ENCODE peak calls at places on chromosome 11, in six cellular contexts. One of them, this sample, is unnamed.

GRCh38 chr11:36358436-36358835 is 62.3 kb downstream of the PRR5L start:
- DNase-seq in H1: no peak
- DNase-seq in IMR-90: no peak
- DNase-seq in mesenchymal stem cell: no peak
- DNase-seq in H9: no peak
- DNase-seq in mesendoderm: no peak
- DNase-seq in this sample: no peak

GRCh38 chr11:11866203-11866602 is 24.4 kb downstream of the USP47 start:
- DNase-seq in mesendoderm: peak; percentile 66
- DNase-seq in H9: no peak
- DNase-seq in mesenchymal stem cell: no peak
- DNase-seq in H1: no peak
- DNase-seq in IMR-90: no peak
- DNase-seq in this sample: no peak

GRCh38 chr11:7020183-7020917 is at the start of the genes NLRP14 and ZNF214:
- DNase-seq in mesendoderm: peak; percentile 98
- DNase-seq in H1: peak; percentile 80
- DNase-seq in H9: peak; percentile 98
- DNase-seq in IMR-90: peak; percentile 89
- DNase-seq in mesenchymal stem cell: peak; percentile 94
- DNase-seq in this sample: peak; percentile 95

GRCh38 chr11:133810179-133810550 is 35.1 kb downstream of the SPATA19 start:
- DNase-seq in H9: no peak
- DNase-seq in H1: no peak
- DNase-seq in mesenchymal stem cell: no peak
- DNase-seq in IMR-90: no peak
- DNase-seq in mesendoderm: no peak
- DNase-seq in this sample: no peak

GRCh38 chr11:3162410-3163240 is 2.5 kb downstream of the OSBPL5 start:
- DNase-seq in mesenchymal stem cell: no peak
- DNase-seq in H1: no peak
- DNase-seq in H9: no peak
- DNase-seq in mesendoderm: no peak
- DNase-seq in IMR-90: no peak
- DNase-seq in this sample: no peak

GRCh38 chr11:124778281-124778680 is 16.2 kb upstream of the ESAM start:
- DNase-seq in H9: no peak
- DNase-seq in mesendoderm: peak; percentile 43
- DNase-seq in mesenchymal stem cell: no peak
- DNase-seq in H1: no peak
- DNase-seq in IMR-90: no peak
- DNase-seq in this sample: no peak

GRCh38 chr11:9053631-9054030 is 37.8 kb downstream of the SCUBE2 start:
- DNase-seq in mesendoderm: no peak
- DNase-seq in IMR-90: peak; percentile 73
- DNase-seq in H1: no peak
- DNase-seq in mesenchymal stem cell: peak; percentile 60
- DNase-seq in H9: no peak
- DNase-seq in this sample: no peak

GRCh38 chr11:2794419-2794795 is 91.2 kb downstream of the CDKN1C start:
- DNase-seq in H9: peak; percentile 14
- DNase-seq in IMR-90: no peak
- DNase-seq in H1: no peak
- DNase-seq in mesenchymal stem cell: no peak
- DNase-seq in mesendoderm: no peak
- DNase-seq in this sample: no peak

GRCh38 chr11:68843052-68843561 is 1.4 kb upstream of the CPT1A start:
- DNase-seq in H1: no peak
- DNase-seq in mesenchymal stem cell: peak; percentile 74
- DNase-seq in IMR-90: peak; percentile 29
- DNase-seq in mesendoderm: no peak
- DNase-seq in H9: no peak
- DNase-seq in this sample: no peak

GRCh38 chr11:32830796-32831195 is 1.1 kb downstream of the PRRG4 start:
- DNase-seq in H9: no peak
- DNase-seq in mesenchymal stem cell: no peak
- DNase-seq in mesendoderm: no peak
- DNase-seq in IMR-90: no peak
- DNase-seq in H1: no peak
- DNase-seq in this sample: no peak

GRCh38 chr11:66421492-66422205 is 814 bp downstream of the NPAS4 start:
- DNase-seq in H9: peak; percentile 93
- DNase-seq in H1: peak; percentile 85
- DNase-seq in mesenchymal stem cell: peak; percentile 86
- DNase-seq in IMR-90: peak; percentile 87
- DNase-seq in mesendoderm: peak; percentile 93
- DNase-seq in this sample: peak; percentile 95

DNA sequence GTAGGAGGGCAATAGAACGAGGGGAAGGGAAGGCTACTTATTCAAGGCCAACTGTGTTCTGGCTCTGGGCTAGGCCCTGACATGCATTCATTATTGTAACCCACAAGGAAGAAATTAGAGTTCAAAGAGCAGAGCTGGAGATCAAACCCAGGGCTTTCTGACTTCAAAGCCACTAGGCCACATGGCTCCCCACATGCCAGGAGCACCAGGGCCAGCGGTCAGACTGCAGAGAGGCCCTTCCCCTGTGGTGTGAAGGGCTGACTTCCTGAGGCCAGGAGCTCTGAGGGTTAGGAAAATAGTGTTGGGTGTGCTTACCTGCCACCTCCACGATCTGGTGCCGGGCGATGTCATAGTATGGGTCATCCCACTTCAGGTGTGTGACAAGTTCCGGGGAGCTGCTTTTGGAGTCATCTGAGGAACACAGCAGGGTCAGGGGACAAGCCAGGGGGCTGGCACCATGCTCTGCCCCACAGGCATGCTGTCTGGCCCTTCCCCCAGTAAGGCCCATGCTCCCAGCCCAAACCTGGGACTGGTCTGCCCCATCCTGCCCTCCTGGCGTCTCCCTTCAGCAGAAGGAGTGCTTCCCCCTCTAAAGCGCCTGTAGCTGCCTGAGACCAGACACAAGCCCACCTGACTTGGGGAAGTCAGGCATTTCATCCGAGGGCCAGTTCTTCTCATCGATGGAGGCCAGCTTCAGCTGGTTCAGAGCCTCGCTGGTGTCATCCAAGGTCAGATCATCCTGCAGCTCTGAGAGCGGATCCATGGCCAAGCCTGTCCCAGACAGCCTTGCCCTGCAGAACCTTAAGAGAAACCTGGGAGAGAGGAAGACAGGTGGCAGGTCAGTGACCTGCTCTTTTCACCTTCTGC is 4.8 kb downstream of the ARHGAP1 start:
- DNase-seq in IMR-90: no peak
- DNase-seq in H9: no peak
- DNase-seq in H1: no peak
- DNase-seq in mesenchymal stem cell: no peak
- DNase-seq in mesendoderm: no peak
- DNase-seq in this sample: no peak
- H2BK15ac ChIP-seq in IMR-90: no peak overlapping the region
- H2BK15ac ChIP-seq in H9: no peak overlapping the region
- H2BK15ac ChIP-seq in H1: no peak overlapping the region
- H2BK15ac ChIP-seq in mesenchymal stem cell: no peak overlapping the region
- H2BK15ac ChIP-seq in mesendoderm: no peak overlapping the region
- H2BK15ac ChIP-seq in this sample: no peak overlapping the region

DNA sequence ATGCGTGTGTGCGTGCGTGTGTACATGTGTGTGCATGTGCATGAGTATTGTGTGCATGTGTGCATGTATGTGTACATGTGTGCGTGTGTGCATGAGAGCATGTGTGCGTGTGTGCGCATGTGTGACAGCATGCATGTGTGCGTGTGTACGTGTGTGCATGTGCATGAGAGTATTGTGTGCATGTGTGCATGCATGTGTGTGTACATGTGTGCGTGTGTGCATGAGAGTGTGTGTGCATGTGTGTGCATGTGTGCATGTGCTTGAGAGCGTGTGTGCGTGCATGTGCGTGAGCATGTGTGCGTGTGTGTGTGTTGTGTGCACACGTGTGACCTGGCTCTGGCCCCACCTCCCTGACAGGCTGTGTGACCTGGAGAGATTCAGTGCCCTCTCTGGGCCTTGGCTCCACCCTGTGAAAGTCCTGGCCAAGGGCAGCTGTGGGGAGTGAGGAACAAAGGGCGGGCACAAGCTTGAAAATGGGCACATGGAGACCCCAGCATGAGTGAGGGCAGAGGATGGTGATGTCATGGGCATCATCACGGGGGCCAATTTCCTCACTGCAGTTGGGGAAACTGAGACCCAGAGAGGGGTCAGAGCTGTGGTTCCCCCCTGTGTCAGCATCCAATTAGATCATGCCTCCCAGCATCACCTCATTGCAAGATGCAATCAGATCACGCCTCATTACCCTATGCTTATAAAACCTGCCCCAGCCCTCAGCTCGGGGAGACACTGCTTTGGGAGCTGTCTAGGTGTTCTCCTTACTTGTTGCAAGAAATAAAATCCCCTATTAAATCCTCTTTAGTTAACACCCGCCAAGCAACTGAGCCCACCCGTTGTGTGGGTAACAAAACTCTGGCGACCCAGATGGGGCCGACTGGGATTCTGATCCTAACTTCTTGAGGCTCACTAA is 643 bp downstream of the ACY3 start:
- DNase-seq in mesendoderm: no peak
- DNase-seq in IMR-90: no peak
- DNase-seq in H1: no peak
- DNase-seq in H9: no peak
- DNase-seq in mesenchymal stem cell: no peak
- DNase-seq in this sample: no peak
- H3K23ac ChIP-seq in mesendoderm: no peak overlapping the region
- H3K23ac ChIP-seq in IMR-90: no peak overlapping the region
- H3K23ac ChIP-seq in H1: no peak overlapping the region
- H3K23ac ChIP-seq in H9: no peak overlapping the region
- H3K23ac ChIP-seq in mesenchymal stem cell: no peak overlapping the region
- H3K23ac ChIP-seq in this sample: peak overlapping the region; percentile 78

GRCh38 chr11:5815534-5815933 is 6.8 kb downstream of the OR52N2 start:
- DNase-seq in H9: no peak
- DNase-seq in H1: no peak
- DNase-seq in mesendoderm: no peak
- DNase-seq in mesenchymal stem cell: no peak
- DNase-seq in IMR-90: no peak
- DNase-seq in this sample: no peak
- H2BK15ac ChIP-seq in H9: no peak overlapping the region
- H2BK15ac ChIP-seq in H1: no peak overlapping the region
- H2BK15ac ChIP-seq in mesendoderm: no peak overlapping the region
- H2BK15ac ChIP-seq in mesenchymal stem cell: no peak overlapping the region
- H2BK15ac ChIP-seq in IMR-90: no peak overlapping the region
- H2BK15ac ChIP-seq in this sample: no peak overlapping the region

GRCh38 chr11:126450198-126450597 is 94.7 kb downstream of the ST3GAL4 start:
- DNase-seq in mesendoderm: no peak
- DNase-seq in H1: no peak
- DNase-seq in H9: no peak
- DNase-seq in IMR-90: no peak
- DNase-seq in mesenchymal stem cell: no peak
- DNase-seq in this sample: no peak
- H3K23ac ChIP-seq in mesendoderm: no peak overlapping the region
- H3K23ac ChIP-seq in H1: no peak overlapping the region
- H3K23ac ChIP-seq in H9: no peak overlapping the region
- H3K23ac ChIP-seq in IMR-90: no peak overlapping the region
- H3K23ac ChIP-seq in mesenchymal stem cell: no peak overlapping the region
- H3K23ac ChIP-seq in this sample: peak overlapping the region; percentile 77